ENCODE peak calls at places on chromosomes 12 and 14, in five cellular contexts. A, X, Y, O and C are unnamed samples.

GRCh38 chr14:32913725-32914124 is 25.0 kb upstream of the NPAS3 start:
- DNase-seq in A (no peak), X (no peak), Y (no peak), O (no peak), C (no peak)

GRCh38 chr12:6526201-6526600 is 8.1 kb upstream of the GAPDH start:
- DNase-seq in A (no peak), X (no peak), Y (no peak), O (no peak), C (no peak)

GRCh38 chr12:122687091-122687490 is 16.1 kb downstream of the HCAR2 start:
- DNase-seq in A (peak; percentile 52), X (no peak), Y (no peak), O (no peak), C (no peak)

GRCh38 chr14:94646481-94646880 is 34.3 kb downstream of the SERPINA3 start:
- DNase-seq in A (no peak), X (no peak), Y (peak; percentile 35), O (no peak), C (no peak)

GRCh38 chr12:82608706-82609105 is 78.0 kb upstream of the TMTC2 start:
- DNase-seq in A (no peak), X (no peak), Y (no peak), O (no peak), C (no peak)

GRCh38 chr14:102951034-102951433 is 28.6 kb downstream of the AMN start:
- DNase-seq in A (no peak), X (no peak), Y (no peak), O (no peak), C (no peak)

GRCh38 chr14:69657961-69658360 is 46.6 kb downstream of the SUSD6 start:
- DNase-seq in A (peak; percentile 68), X (no peak), Y (no peak), O (no peak), C (peak; percentile 62)

GRCh38 chr14:105503296-105503640 is 12.2 kb downstream of the TEDC1 start:
- DNase-seq in A (no peak), X (no peak), Y (peak; percentile 58), O (no peak), C (no peak)

GRCh38 chr12:20342111-20342510 is 26.2 kb upstream of the PDE3A start:
- DNase-seq in A (no peak), X (no peak), Y (no peak), O (no peak), C (no peak)

GRCh38 chr12:1912580-1913376 is 5.7 kb downstream of the CACNA2D4 start:
- DNase-seq in A (no peak), X (no peak), Y (no peak), O (peak; percentile 2), C (peak; percentile 74)

GRCh38 chr14:51859136-51859535 is 1.3 kb upstream of the GNG2 start:
- DNase-seq in A (no peak), X (no peak), Y (no peak), O (no peak), C (no peak)

GRCh38 chr12:29907486-29907885 is 123.7 kb upstream of the TMTC1 start:
- DNase-seq in A (no peak), X (no peak), Y (no peak), O (no peak), C (no peak)

GRCh38 chr12:106566771-106567170 is 16.0 kb upstream of the RFX4 start:
- DNase-seq in A (no peak), X (no peak), Y (no peak), O (no peak), C (no peak)

GRCh38 chr12:28759334-28759733 is 389.7 kb upstream of the FAR2 start:
- DNase-seq in A (no peak), X (no peak), Y (no peak), O (no peak), C (no peak)

GRCh38 chr14:105150026-105150367 is 18.6 kb downstream of the JAG2 start:
- DNase-seq in A (no peak), X (no peak), Y (no peak), O (no peak), C (no peak)

GRCh38 chr12:52018448-52019122 is 11.8 kb downstream of the TAMALIN start:
- DNase-seq in A (no peak), X (no peak), Y (no peak), O (no peak), C (no peak)

GRCh38 chr12:115583591-115583990 is 693.9 kb downstream of the MED13L start:
- DNase-seq in A (no peak), X (no peak), Y (no peak), O (no peak), C (no peak)

GRCh38 chr12:57826400-57826799 is 7.9 kb upstream of the AVIL start:
- DNase-seq in A (no peak), X (no peak), Y (no peak), O (no peak), C (no peak)

GRCh38 chr12:108173892-108174291 is 44.8 kb downstream of the WSCD2 start:
- DNase-seq in A (no peak), X (no peak), Y (no peak), O (no peak), C (no peak)

GRCh38 chr14:81246561-81247270 is 26.0 kb upstream of the GTF2A1 start:
- DNase-seq in A (no peak), X (no peak), Y (no peak), O (no peak), C (no peak)

GRCh38 chr12:84572186-84572585 is 340.4 kb downstream of the SLC6A15 start:
- DNase-seq in A (no peak), X (no peak), Y (no peak), O (no peak), C (no peak)

GRCh38 chr14:79011920-79012204 is 841.7 kb downstream of the NRXN3 start:
- DNase-seq in A (no peak), X (no peak), Y (no peak), O (no peak), C (no peak)

GRCh38 chr12:28869197-28869596 is 279.9 kb upstream of the FAR2 start:
- DNase-seq in A (no peak), X (no peak), Y (no peak), O (no peak), C (no peak)

GRCh38 chr12:67512061-67512460 is 136.5 kb upstream of the DYRK2 start:
- DNase-seq in A (no peak), X (no peak), Y (no peak), O (no peak), C (no peak)

GRCh38 chr12:99746538-99746937 is 99.0 kb downstream of the GARIN6 start:
- DNase-seq in A (no peak), X (no peak), Y (no peak), O (no peak), C (no peak)

GRCh38 chr12:89040146-89040964 is 311.9 kb downstream of the DUSP6 start:
- DNase-seq in A (peak; percentile 86), X (no peak), Y (no peak), O (no peak), C (no peak)

GRCh38 chr14:20757963-20758362 is 10.2 kb upstream of the EDDM3B start:
- DNase-seq in A (peak; percentile 76), X (peak; percentile 40), Y (no peak), O (peak; percentile 15), C (no peak)

GRCh38 chr14:80074905-80075304 is 136.4 kb downstream of the DIO2 start:
- DNase-seq in A (no peak), X (no peak), Y (no peak), O (no peak), C (no peak)

GRCh38 chr14:80077262-80077661 is 134.0 kb downstream of the DIO2 start:
- DNase-seq in A (no peak), X (no peak), Y (no peak), O (no peak), C (no peak)

GRCh38 chr14:80084196-80084595 is 127.1 kb downstream of the DIO2 start:
- DNase-seq in A (no peak), X (no peak), Y (no peak), O (no peak), C (no peak)

GRCh38 chr14:80080601-80081000 is 130.7 kb downstream of the DIO2 start:
- DNase-seq in A (no peak), X (no peak), Y (no peak), O (no peak), C (no peak)
- TF ChIP-seq CTCF in A (no peak), X (no peak), Y (no peak), O (no peak), C (no peak)

GRCh38 chr12:104137175-104137901 is 672 bp downstream of the NFYB start:
- DNase-seq in A (peak; percentile 61), X (peak; percentile 71), Y (peak; percentile 78), O (no peak), C (peak; percentile 25)
- TF ChIP-seq POLR2A in A (no peak), X (peak; percentile 40), Y (no peak), O (no peak), C (no peak)

GRCh38 chr14:65102441-65103149 is at the start of gene MAX:
- DNase-seq in A (peak; percentile 99), X (peak; percentile 88), Y (peak; percentile 99), O (peak; percentile 96), C (peak; percentile 99)
- H3K4me3 ChIP-seq in A (peak within 1 kb of the TSS; percentile 90), X (peak within 1 kb of the TSS; percentile 94), Y (peak within 1 kb of the TSS; percentile 95), O (peak within 1 kb of the TSS; percentile 96), C (peak within 1 kb of the TSS; percentile 83)

DNA sequence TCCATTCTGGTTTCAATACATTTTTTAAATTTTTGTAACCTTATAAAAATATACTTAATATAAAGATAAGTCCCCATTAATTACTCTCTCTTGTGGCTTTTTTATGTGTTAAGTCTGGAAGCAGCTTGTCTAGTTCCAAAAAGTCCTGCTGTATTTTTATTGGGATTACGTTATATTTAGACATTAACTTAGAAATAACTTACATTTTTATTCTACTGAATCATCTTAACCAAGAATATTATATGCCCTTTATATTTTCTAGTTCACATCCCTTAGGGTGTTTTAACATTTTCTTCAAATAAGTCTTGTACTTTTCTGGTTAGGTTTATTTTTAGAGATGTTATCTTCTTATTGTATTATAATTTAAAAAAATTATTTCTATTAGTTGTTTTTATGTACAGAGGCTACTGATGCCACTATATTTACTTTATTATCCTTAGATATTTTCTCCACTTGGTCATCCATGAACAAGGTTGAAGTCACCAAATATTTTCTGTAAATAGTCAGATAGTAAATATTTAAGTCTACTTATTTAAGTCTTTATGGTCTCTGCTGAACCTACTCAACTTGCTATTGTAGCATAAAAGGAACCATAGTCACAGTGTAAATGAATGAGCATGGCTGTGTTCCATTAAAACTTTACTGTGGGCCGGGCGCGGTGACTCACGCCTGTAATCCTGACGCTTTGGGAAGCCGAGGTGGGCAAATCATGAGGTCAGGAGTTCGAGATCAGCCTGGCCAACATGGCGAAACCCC is 132.4 kb upstream of the NEDD1 start:
- DNase-seq in A (no peak), X (no peak), Y (no peak), O (no peak), C (no peak)
- TF ChIP-seq CTCF in A (no peak), X (no peak), Y (no peak), O (no peak), C (no peak)

GRCh38 chr14:75428230-75429104 is 645 bp downstream of the JDP2 start:
- DNase-seq in A (no peak), X (peak; percentile 74), Y (peak; percentile 82), O (no peak), C (no peak)

GRCh38 chr14:75429562-75429961 is 1.7 kb downstream of the JDP2 start:
- DNase-seq in A (no peak), X (no peak), Y (no peak), O (no peak), C (no peak)

GRCh38 chr14:75427126-75427481 is 718 bp upstream of the JDP2 start:
- DNase-seq in A (no peak), X (no peak), Y (no peak), O (no peak), C (no peak)

GRCh38 chr14:75426332-75427125 is 1.3 kb upstream of the JDP2 start:
- DNase-seq in A (peak; percentile 61), X (no peak), Y (no peak), O (no peak), C (no peak)

GRCh38 chr14:75427482-75428229 is at the start of gene JDP2:
- DNase-seq in A (peak; percentile 94), X (peak; percentile 66), Y (peak; percentile 98), O (peak; percentile 96), C (peak; percentile 98)
- TF ChIP-seq POLR2A in A (peak; percentile 87), X (no peak), Y (peak; percentile 64), O (peak; percentile 42), C (no peak)

GRCh38 chr12:94071258-94071657 is 77.1 kb upstream of the PLXNC1 start:
- DNase-seq in A (no peak), X (no peak), Y (no peak), O (no peak), C (no peak)
- H3K4me3 ChIP-seq in A (no peak overlapping the region), X (no peak overlapping the region), Y (no peak overlapping the region), O (no peak overlapping the region), C (no peak overlapping the region)